ENCODE peak calls at places on chromosome 22, in nine cellular contexts. B, E, V, R, Z, W, I, X and G are unnamed samples.

GRCh38 chr22:31400023-31400397 is 606 bp downstream of the DRG1 start:
- DNase-seq in B (peak), E (no peak), V (no peak), R (no peak), Z (peak), W (no peak), I (no peak), X (no peak), G (no peak)

GRCh38 chr22:47552541-47553205 is 790.2 kb downstream of the TBC1D22A start:
- DNase-seq in B (no peak), E (no peak), V (no peak), R (no peak), Z (no peak), W (no peak), I (no peak), X (no peak), G (no peak)

GRCh38 chr22:39629851-39630250 is 59.3 kb downstream of the CACNA1I start:
- DNase-seq in B (no peak), E (no peak), V (no peak), R (no peak), Z (no peak), W (no peak), I (no peak), X (no peak), G (no peak)

GRCh38 chr22:44586337-44586990 is 88.4 kb upstream of the RTL6 start:
- DNase-seq in B (no peak), E (no peak), V (no peak), R (no peak), Z (no peak), W (peak), I (no peak), X (no peak), G (no peak)

GRCh38 chr22:17476838-17477237 is 86.5 kb upstream of the SLC25A18 start:
- DNase-seq in B (no peak), E (no peak), V (no peak), R (no peak), Z (no peak), W (no peak), I (no peak), X (no peak), G (no peak)

GRCh38 chr22:45163074-45163416 is 680 bp upstream of the NUP50 start:
- DNase-seq in B (peak), E (no peak), V (no peak), R (no peak), Z (peak), W (no peak), I (peak), X (no peak), G (no peak)

GRCh38 chr22:38070250-38070921 is 13.2 kb downstream of the PICK1 start:
- DNase-seq in B (no peak), E (no peak), V (no peak), R (no peak), Z (no peak), W (no peak), I (no peak), X (no peak), G (no peak)

GRCh38 chr22:39306456-39307361 is 12.7 kb downstream of the RPL3 start:
- DNase-seq in B (no peak), E (no peak), V (no peak), R (no peak), Z (peak), W (no peak), I (no peak), X (no peak), G (no peak)

GRCh38 chr22:36564422-36565151 is 35.6 kb upstream of the EIF3D start:
- DNase-seq in B (no peak), E (no peak), V (no peak), R (no peak), Z (peak), W (no peak), I (no peak), X (no peak), G (no peak)

GRCh38 chr22:22999473-22999872 is 70.8 kb upstream of the GNAZ start:
- DNase-seq in B (no peak), E (no peak), V (no peak), R (no peak), Z (no peak), W (no peak), I (no peak), X (no peak), G (no peak)

GRCh38 chr22:45688606-45689080 is 17.0 kb downstream of the ATXN10 start:
- DNase-seq in B (peak), E (no peak), V (no peak), R (no peak), Z (peak), W (no peak), I (no peak), X (peak), G (peak)

GRCh38 chr22:37913233-37913721 is 7.2 kb downstream of the MICALL1 start:
- DNase-seq in B (no peak), E (no peak), V (no peak), R (no peak), Z (no peak), W (no peak), I (no peak), X (no peak), G (no peak)

GRCh38 chr22:46584081-46584903 is 35.9 kb upstream of the GRAMD4 start:
- DNase-seq in B (no peak), E (no peak), V (no peak), R (no peak), Z (no peak), W (peak), I (no peak), X (no peak), G (no peak)

GRCh38 chr22:45134313-45134712 is 29.4 kb upstream of the NUP50 start:
- DNase-seq in B (no peak), E (no peak), V (no peak), R (no peak), Z (no peak), W (no peak), I (no peak), X (no peak), G (no peak)

GRCh38 chr22:23240639-23241389 is 60.5 kb downstream of the BCR start:
- DNase-seq in B (no peak), E (no peak), V (no peak), R (no peak), Z (no peak), W (no peak), I (no peak), X (no peak), G (no peak)

GRCh38 chr22:19962909-19963806 is 21.5 kb upstream of the TXNRD2 start:
- DNase-seq in B (peak), E (no peak), V (no peak), R (no peak), Z (peak), W (peak), I (no peak), X (no peak), G (no peak)

GRCh38 chr22:19412478-19412877 is 19.1 kb downstream of the HIRA start:
- DNase-seq in B (no peak), E (no peak), V (no peak), R (no peak), Z (no peak), W (no peak), I (no peak), X (no peak), G (no peak)

GRCh38 chr22:27416553-27417427 is 384.8 kb downstream of the MN1 start:
- DNase-seq in B (peak), E (peak), V (no peak), R (no peak), Z (peak), W (no peak), I (no peak), X (peak), G (peak)

GRCh38 chr22:32949719-32950118 is 108.5 kb downstream of the SYN3 start:
- DNase-seq in B (peak), E (no peak), V (no peak), R (no peak), Z (no peak), W (no peak), I (no peak), X (no peak), G (no peak)

GRCh38 chr22:37428649-37429586 is 1.6 kb upstream of the ELFN2 start:
- DNase-seq in B (peak), E (no peak), V (no peak), R (peak), Z (peak), W (peak), I (peak), X (no peak), G (no peak)

GRCh38 chr22:46613606-46613997 is 6.6 kb upstream of the GRAMD4 start:
- DNase-seq in B (peak), E (no peak), V (no peak), R (peak), Z (no peak), W (no peak), I (no peak), X (no peak), G (no peak)

GRCh38 chr22:32562916-32563315 is 88.3 kb downstream of the FBXO7 start:
- DNase-seq in B (no peak), E (no peak), V (no peak), R (no peak), Z (no peak), W (no peak), I (no peak), X (no peak), G (no peak)

GRCh38 chr22:46742576-46743221 is 4.6 kb upstream of the CERK start:
- DNase-seq in B (no peak), E (no peak), V (no peak), R (no peak), Z (no peak), W (peak), I (no peak), X (no peak), G (no peak)

GRCh38 chr22:17366830-17367229 is 2.4 kb upstream of the CECR2 start:
- DNase-seq in B (no peak), E (no peak), V (peak), R (peak), Z (no peak), W (no peak), I (peak), X (no peak), G (no peak)

GRCh38 chr22:23102776-23103175 is 32.5 kb downstream of the GNAZ start:
- DNase-seq in B (no peak), E (no peak), V (peak), R (no peak), Z (no peak), W (no peak), I (no peak), X (no peak), G (no peak)

GRCh38 chr22:40177738-40178416 is at the start of gene TNRC6B:
- DNase-seq in B (peak), E (peak), V (peak), R (peak), Z (peak), W (no peak), I (peak), X (peak), G (peak)

GRCh38 chr22:43094551-43094950 is 5.4 kb upstream of the TTLL1 start:
- DNase-seq in B (no peak), E (no peak), V (no peak), R (no peak), Z (no peak), W (no peak), I (peak), X (no peak), G (no peak)

GRCh38 chr22:40890881-40891280 is 29.0 kb upstream of the DNAJB7 start:
- DNase-seq in B (peak), E (no peak), V (no peak), R (no peak), Z (peak), W (no peak), I (no peak), X (no peak), G (no peak)

GRCh38 chr22:49330421-49331222 is 497.1 kb downstream of the BRD1 start:
- DNase-seq in B (no peak), E (no peak), V (no peak), R (no peak), Z (no peak), W (peak), I (no peak), X (no peak), G (no peak)

GRCh38 chr22:19463491-19464469 is 15.2 kb downstream of the UFD1 start:
- DNase-seq in B (peak), E (no peak), V (no peak), R (no peak), Z (peak), W (no peak), I (no peak), X (peak), G (no peak)

GRCh38 chr22:26027341-26027740 is 141.9 kb upstream of the SEZ6L start:
- DNase-seq in B (no peak), E (no peak), V (no peak), R (no peak), Z (no peak), W (no peak), I (no peak), X (no peak), G (no peak)

GRCh38 chr22:23531966-23532735 is 47.9 kb downstream of the IGLL1 start:
- DNase-seq in B (no peak), E (no peak), V (no peak), R (no peak), Z (no peak), W (peak), I (no peak), X (no peak), G (no peak)

GRCh38 chr22:45994516-45995404 is 17.8 kb upstream of the WNT7B start:
- DNase-seq in B (peak), E (no peak), V (peak), R (no peak), Z (peak), W (peak), I (peak), X (no peak), G (no peak)

GRCh38 chr22:39183991-39184585 is 31.6 kb upstream of the CBX7 start:
- DNase-seq in B (no peak), E (no peak), V (peak), R (no peak), Z (peak), W (no peak), I (no peak), X (no peak), G (no peak)

GRCh38 chr22:43000441-43001175 is 14.3 kb downstream of the PACSIN2 start:
- DNase-seq in B (no peak), E (no peak), V (no peak), R (no peak), Z (no peak), W (no peak), I (no peak), X (no peak), G (no peak)

GRCh38 chr22:39343259-39344045 is 6.3 kb upstream of the SYNGR1 start:
- DNase-seq in B (peak), E (no peak), V (peak), R (peak), Z (peak), W (no peak), I (peak), X (no peak), G (no peak)

GRCh38 chr22:35783943-35784614 is 66.4 kb downstream of the APOL5 start:
- DNase-seq in B (peak), E (peak), V (no peak), R (no peak), Z (peak), W (no peak), I (no peak), X (no peak), G (peak)

GRCh38 chr22:46007003-46007847 is 30.3 kb upstream of the WNT7B start:
- DNase-seq in B (peak), E (peak), V (no peak), R (no peak), Z (peak), W (peak), I (no peak), X (no peak), G (peak)